ENCODE peak calls at places on chromosomes 16 and 17, in four cellular contexts. D is GM12892, O is H1, V is GM12878. B is an unnamed sample.

GRCh38 chr17:51373489-51374194 is 113.3 kb downstream of the UTP18 start:
- DNase-seq in V (no peak), O (no peak), D (no peak), B (no peak)

GRCh38 chr16:73036074-73036826 is 11.7 kb downstream of the ZFHX3 start:
- DNase-seq in O (no peak), V (peak), D (no peak), B (no peak)

GRCh38 chr16:81823111-81823510 is 44.0 kb downstream of the PLCG2 start:
- DNase-seq in D (no peak), O (no peak), V (no peak), B (no peak)

GRCh38 chr16:252366-253337 is 18.0 kb downstream of the FAM234A start:
- DNase-seq in O (no peak), D (peak), V (peak), B (peak)

GRCh38 chr16:78045865-78046581 is 23.7 kb downstream of the CLEC3A start:
- DNase-seq in V (no peak), O (peak), D (peak), B (peak)

GRCh38 chr17:73586153-73586906 is 57.9 kb downstream of the SDK2 start:
- DNase-seq in D (no peak), V (no peak), O (no peak), B (no peak)

GRCh38 chr16:85123891-85124635 is 11.8 kb upstream of the CIBAR2 start:
- DNase-seq in V (no peak), D (no peak), O (peak), B (no peak)

GRCh38 chr16:88497561-88498420 is 44.7 kb downstream of the ZFPM1 start:
- DNase-seq in D (no peak), V (no peak), O (no peak), B (no peak)

GRCh38 chr16:11452746-11453344 is 107.6 kb downstream of the RMI2 start:
- DNase-seq in O (no peak), V (no peak), D (no peak), B (no peak)

GRCh38 chr16:49483651-49484451 is 110.2 kb downstream of the C16orf78 start:
- DNase-seq in O (no peak), V (no peak), D (no peak), B (no peak)

GRCh38 chr16:86985656-86986030 is 331.5 kb downstream of the C16orf95 start:
- DNase-seq in D (no peak), V (no peak), O (no peak), B (no peak)

GRCh38 chr17:7888184-7888920 is at the start of gene CHD3:
- DNase-seq in V (no peak), D (no peak), O (no peak), B (no peak)

GRCh38 chr17:32627233-32628008 is 140.6 kb downstream of the CDK5R1 start:
- DNase-seq in O (peak), V (no peak), D (no peak), B (no peak)

GRCh38 chr17:2564876-2565275 is 28.6 kb upstream of the PAFAH1B1 start:
- DNase-seq in O (no peak), D (no peak), V (no peak), B (no peak)

GRCh38 chr17:28746611-28747045 is 2.8 kb downstream of the TRAF4 start:
- DNase-seq in O (no peak), V (no peak), D (no peak), B (no peak)

GRCh38 chr16:84810518-84811273 is 9.1 kb upstream of the CRISPLD2 start:
- DNase-seq in D (no peak), O (no peak), V (peak), B (no peak)

GRCh38 chr17:17751489-17751995 is 70.3 kb downstream of the RAI1 start:
- DNase-seq in D (no peak), V (no peak), O (no peak), B (no peak)

GRCh38 chr17:1553354-1554266 is 9.0 kb downstream of the PITPNA start:
- DNase-seq in V (no peak), O (no peak), D (no peak), B (no peak)

GRCh38 chr17:36931697-36932382 is 5.4 kb upstream of the LHX1 start:
- DNase-seq in V (no peak), D (no peak), O (no peak), B (no peak)

GRCh38 chr17:80918731-80919130 is 72.9 kb upstream of the CHMP6 start:
- DNase-seq in V (no peak), O (no peak), D (no peak), B (no peak)

GRCh38 chr17:74467221-74467951 is 952 bp downstream of the CD300A start:
- DNase-seq in O (no peak), V (peak), D (no peak), B (peak)

GRCh38 chr16:19094542-19095365 is 19.0 kb upstream of the ITPRIPL2 start:
- DNase-seq in V (no peak), O (no peak), D (no peak), B (no peak)

GRCh38 chr16:19093631-19094541 is 19.9 kb upstream of the ITPRIPL2 start:
- DNase-seq in O (no peak), D (no peak), V (no peak), B (no peak)

GRCh38 chr16:19092653-19093410 is 20.9 kb upstream of the ITPRIPL2 start:
- DNase-seq in D (no peak), V (no peak), O (no peak), B (no peak)

GRCh38 chr16:19098173-19098572 is 15.6 kb upstream of the ITPRIPL2 start:
- DNase-seq in O (no peak), V (no peak), D (no peak), B (no peak)

DNA sequence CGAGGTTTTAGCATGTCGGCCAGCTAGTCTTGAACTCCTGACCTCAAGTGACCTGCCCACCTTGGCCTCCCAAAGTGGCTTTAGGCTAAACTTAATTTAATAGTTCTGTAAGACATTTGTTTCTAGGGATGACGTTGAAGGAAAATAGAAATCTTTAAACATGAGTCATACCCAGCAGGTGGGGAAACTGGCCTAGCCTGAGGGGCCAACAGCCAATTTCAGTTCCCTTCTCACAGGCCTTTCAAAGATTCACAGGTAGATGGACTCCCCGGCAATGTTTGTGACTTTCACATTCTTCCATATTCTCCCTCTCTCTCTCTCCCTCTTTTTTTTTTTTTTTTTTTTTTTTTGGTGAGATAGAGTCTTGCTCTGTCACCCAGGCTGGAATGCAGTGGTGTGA is 18.1 kb upstream of the ITPRIPL2 start:
- DNase-seq in V (no peak), O (no peak), D (no peak), B (no peak)
- TF ChIP-seq TAF1 in V (no peak), O (no peak), D (no peak), B (no peak)

DNA sequence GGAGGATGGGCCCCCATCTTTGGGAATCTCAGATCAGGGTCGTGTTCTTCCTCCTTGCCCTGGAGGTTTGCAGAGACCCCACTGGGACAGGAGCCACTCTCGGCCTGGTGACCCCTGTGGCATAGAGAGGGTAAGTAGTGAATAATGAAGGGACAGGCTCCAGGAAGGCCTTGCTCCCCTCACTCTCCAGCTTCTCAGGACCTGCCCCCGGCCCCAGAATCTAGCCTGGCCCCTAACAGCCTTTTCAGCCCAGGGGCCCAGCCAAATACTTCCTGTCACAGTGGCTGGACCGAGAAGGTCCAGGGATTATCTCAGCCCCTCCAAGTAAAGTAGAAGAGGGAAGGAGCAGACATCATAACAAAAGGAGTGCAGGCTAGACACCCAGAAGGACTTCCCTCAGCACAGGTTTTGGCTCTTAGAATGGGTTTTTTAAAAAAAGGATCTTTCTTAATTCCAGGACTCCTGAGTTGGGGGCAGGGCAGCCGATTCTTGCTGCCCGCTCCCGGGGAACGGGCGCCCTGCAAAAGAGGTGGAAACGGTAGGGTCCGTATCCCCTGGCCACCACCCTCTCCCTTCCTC is 637 bp upstream of the NXPH3 start:
- DNase-seq in O (no peak), V (no peak), D (no peak), B (no peak)
- TF ChIP-seq POLR2AphosphoS5 in O (no peak), V (no peak), D (no peak), B (no peak)

GRCh38 chr17:78138204-78139060 is 7.8 kb upstream of the C17orf99 start:
- DNase-seq in O (no peak), D (no peak), V (no peak), B (no peak)
- TF ChIP-seq TAF1 in O (no peak), D (no peak), V (no peak), B (no peak)

DNA sequence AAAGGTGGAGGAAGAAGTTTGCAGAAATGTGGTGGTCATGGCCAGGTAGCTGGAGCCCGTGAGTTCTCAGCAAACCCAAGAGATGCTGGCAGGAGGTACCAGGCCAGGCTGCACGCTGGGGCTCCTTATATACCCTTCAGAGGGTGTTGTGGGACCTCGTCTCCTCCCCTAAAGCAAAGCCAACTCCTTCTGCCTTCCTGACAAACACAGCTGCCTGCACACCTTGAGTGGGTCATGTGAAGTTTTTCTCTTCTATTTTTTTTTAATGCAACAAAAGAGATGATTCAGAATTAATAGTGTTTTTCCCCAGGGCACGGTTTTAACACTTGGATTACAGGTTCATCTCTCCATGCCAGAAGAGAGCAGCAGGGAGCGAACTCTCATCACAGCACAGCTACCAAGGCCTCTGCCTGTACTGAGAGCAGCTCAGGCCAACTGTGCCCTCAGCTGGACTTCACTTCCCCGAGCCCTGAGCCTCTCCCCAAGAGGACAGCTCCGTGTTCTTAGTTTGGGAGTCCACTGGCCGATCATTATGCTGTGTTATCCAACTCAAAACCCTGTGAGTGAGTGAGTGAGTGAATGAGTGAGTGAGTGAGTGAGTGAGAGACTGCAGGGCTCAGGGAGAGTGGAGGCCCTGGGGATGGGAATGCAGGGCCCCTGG is at the start of gene KRT15:
- DNase-seq in V (no peak), O (no peak), D (no peak), B (no peak)
- TF ChIP-seq POLR2AphosphoS5 in V (no peak), O (no peak), D (no peak), B (no peak)

GRCh38 chr16:4692460-4693295 is 684 bp upstream of the NUDT16L1 start:
- DNase-seq in O (no peak), D (no peak), V (no peak), B (no peak)

GRCh38 chr16:4689864-4690704 is 3.3 kb upstream of the NUDT16L1 start:
- DNase-seq in D (no peak), O (no peak), V (no peak), B (no peak)

GRCh38 chr16:4690946-4691665 is 2.3 kb upstream of the NUDT16L1 start:
- DNase-seq in D (no peak), O (no peak), V (no peak), B (no peak)

GRCh38 chr16:4693296-4693955 is at the start of gene NUDT16L1:
- DNase-seq in O (peak), V (peak), D (peak), B (peak)

GRCh38 chr16:4691666-4692412 is 1.5 kb upstream of the NUDT16L1 start:
- DNase-seq in V (no peak), D (no peak), O (no peak), B (no peak)
- TF ChIP-seq TAF1 in V (no peak), D (no peak), O (no peak), B (no peak)

GRCh38 chr16:12763517-12763916 is 40.2 kb downstream of the CPPED1 start:
- DNase-seq in O (no peak), D (no peak), V (no peak), B (no peak)
- TF ChIP-seq POLR2AphosphoS5 in O (no peak), D (no peak), V (no peak), B (no peak)